ENCODE peak calls at places on chromosome 11, in five cellular contexts. Q, I, G, L and Z are unnamed samples.

GRCh38 chr11:78040691-78041379 is 17.8 kb upstream of the KCTD14 start:
- DNase-seq in I (peak), Q (no peak), L (no peak), G (no peak), Z (no peak)

GRCh38 chr11:108368134-108368533 is 99.2 kb downstream of the C11orf65 start:
- DNase-seq in Q (peak), L (no peak), I (no peak), G (no peak), Z (no peak)

GRCh38 chr11:27501102-27501501 is 5.5 kb downstream of the LIN7C start:
- DNase-seq in I (no peak), L (no peak), G (no peak), Q (no peak), Z (no peak)

GRCh38 chr11:87870081-87870480 is 305.2 kb downstream of the RAB38 start:
- DNase-seq in L (no peak), Q (peak), I (no peak), G (no peak), Z (no peak)

GRCh38 chr11:33545941-33546340 is 154.7 kb downstream of the C11orf91 start:
- DNase-seq in Q (peak), G (no peak), L (no peak), I (no peak), Z (no peak)

GRCh38 chr11:75497788-75498404 is 27.8 kb downstream of the GDPD5 start:
- DNase-seq in I (no peak), G (no peak), Q (no peak), L (no peak), Z (no peak)

GRCh38 chr11:45093761-45094455 is 52.5 kb upstream of the PRDM11 start:
- DNase-seq in Q (no peak), G (no peak), L (no peak), I (peak), Z (no peak)

GRCh38 chr11:119421941-119422504 is 949 bp downstream of the THY1 start:
- DNase-seq in G (peak), I (no peak), Q (peak), L (no peak), Z (peak)

GRCh38 chr11:78651923-78652602 is 77.4 kb upstream of the NARS2 start:
- DNase-seq in G (no peak), I (no peak), Q (no peak), L (no peak), Z (no peak)

GRCh38 chr11:33553486-33553885 is 147.1 kb downstream of the C11orf91 start:
- DNase-seq in L (no peak), G (no peak), I (no peak), Q (peak), Z (no peak)

GRCh38 chr11:75557649-75558494 is 4.2 kb upstream of the SERPINH1 start:
- DNase-seq in G (no peak), L (no peak), Q (peak), I (peak), Z (peak)

GRCh38 chr11:17822021-17822781 is 87.6 kb downstream of the KCNC1 start:
- DNase-seq in L (no peak), I (no peak), Q (peak), G (no peak), Z (peak)

GRCh38 chr11:111846640-111847039 is 24.7 kb downstream of the ALG9 start:
- DNase-seq in I (no peak), Q (peak), G (no peak), L (no peak), Z (peak)

GRCh38 chr11:66859686-66860448 is 3.0 kb downstream of the LRFN4 start:
- DNase-seq in Q (no peak), G (no peak), L (no peak), I (no peak), Z (no peak)

GRCh38 chr11:128324051-128324481 is 263.3 kb downstream of the ETS1 start:
- DNase-seq in L (no peak), I (no peak), G (no peak), Q (no peak), Z (no peak)

GRCh38 chr11:90601261-90601660 is 378.4 kb upstream of the CHORDC1 start:
- DNase-seq in G (no peak), I (no peak), Q (no peak), L (no peak), Z (no peak)

GRCh38 chr11:57800444-57801184 is 39.0 kb downstream of the CTNND1 start:
- DNase-seq in I (peak), L (no peak), Q (peak), G (peak), Z (peak)

GRCh38 chr11:8733847-8734246 is 51.3 kb downstream of the RPL27A start:
- DNase-seq in I (no peak), L (no peak), Q (no peak), G (no peak), Z (no peak)

GRCh38 chr11:27882066-27882697 is 181.9 kb upstream of the BDNF start:
- DNase-seq in I (no peak), Q (peak), G (no peak), L (no peak), Z (peak)

GRCh38 chr11:121841487-121842167 is 274.4 kb downstream of the BLID start:
- DNase-seq in I (no peak), Q (peak), L (no peak), G (peak), Z (peak)

GRCh38 chr11:17744151-17744940 is 9.8 kb downstream of the KCNC1 start:
- DNase-seq in G (no peak), L (no peak), I (no peak), Q (peak), Z (no peak)

GRCh38 chr11:116618461-116618860 is 154.3 kb downstream of the BUD13 start:
- DNase-seq in G (no peak), L (no peak), Q (no peak), I (no peak), Z (no peak)

GRCh38 chr11:31237819-31238771 is 131.4 kb downstream of the DCDC1 start:
- DNase-seq in Q (no peak), L (peak), I (peak), G (peak), Z (peak)

GRCh38 chr11:65429069-65429681 is 6.6 kb downstream of the NEAT1 start:
- DNase-seq in L (no peak), I (no peak), G (no peak), Q (peak), Z (peak)

GRCh38 chr11:119750056-119750455 is 21.1 kb upstream of the NECTIN1 start:
- DNase-seq in L (no peak), Q (no peak), I (no peak), G (no peak), Z (no peak)

GRCh38 chr11:131136476-131136875 is 220.2 kb upstream of the SNX19 start:
- DNase-seq in G (no peak), Q (peak), L (no peak), I (no peak), Z (no peak)

GRCh38 chr11:44315947-44316387 is 6.0 kb upstream of the ALX4 start:
- DNase-seq in I (no peak), L (no peak), G (no peak), Q (peak), Z (peak)

GRCh38 chr11:48114740-48115139 is 101.9 kb upstream of the OR4B1 start:
- DNase-seq in G (no peak), I (no peak), Q (no peak), L (no peak), Z (no peak)

GRCh38 chr11:115576606-115577005 is 72.4 kb upstream of the CADM1 start:
- DNase-seq in I (no peak), L (no peak), G (no peak), Q (no peak), Z (no peak)

GRCh38 chr11:326592-326841 is 5.9 kb upstream of the IFITM3 start:
- DNase-seq in Q (no peak), I (no peak), L (no peak), G (no peak), Z (no peak)

GRCh38 chr11:326842-327580 is 6.4 kb upstream of the IFITM3 start:
- DNase-seq in Q (peak), I (no peak), G (no peak), L (no peak), Z (peak)

GRCh38 chr11:327581-327923 is 6.9 kb upstream of the IFITM3 start:
- DNase-seq in L (no peak), G (no peak), Q (no peak), I (no peak), Z (no peak)

GRCh38 chr11:325796-326591 is 5.3 kb upstream of the IFITM3 start:
- DNase-seq in L (no peak), G (no peak), I (peak), Q (no peak), Z (no peak)

GRCh38 chr11:324131-324530 is 3.5 kb upstream of the IFITM3 start:
- DNase-seq in L (no peak), Q (no peak), G (no peak), I (no peak), Z (peak)
- H2AFZ ChIP-seq in L (no peak), Q (peak), G (peak), I (no peak), Z (no peak)

GRCh38 chr11:5380740-5381342 is 2.8 kb upstream of the OR51M1 start:
- DNase-seq in Q (peak), I (peak), L (peak), G (peak), Z (peak)

GRCh38 chr11:5384335-5384734 is 723 bp downstream of the OR51M1 start:
- DNase-seq in G (no peak), L (no peak), Q (no peak), I (no peak), Z (no peak)

GRCh38 chr11:5383576-5383975 is at the start of gene OR51M1:
- DNase-seq in Q (no peak), G (no peak), I (no peak), L (no peak), Z (no peak)
- H2BK15ac ChIP-seq in Q (no peak), G (no peak), I (no peak), L (no peak), Z (no peak)

GRCh38 chr11:69277074-69277809 is 16.7 kb upstream of the MYEOV start:
- DNase-seq in G (no peak), Q (no peak), I (no peak), L (no peak), Z (no peak)
- H2AFZ ChIP-seq in G (no peak), Q (no peak), I (no peak), L (no peak), Z (no peak)

DNA sequence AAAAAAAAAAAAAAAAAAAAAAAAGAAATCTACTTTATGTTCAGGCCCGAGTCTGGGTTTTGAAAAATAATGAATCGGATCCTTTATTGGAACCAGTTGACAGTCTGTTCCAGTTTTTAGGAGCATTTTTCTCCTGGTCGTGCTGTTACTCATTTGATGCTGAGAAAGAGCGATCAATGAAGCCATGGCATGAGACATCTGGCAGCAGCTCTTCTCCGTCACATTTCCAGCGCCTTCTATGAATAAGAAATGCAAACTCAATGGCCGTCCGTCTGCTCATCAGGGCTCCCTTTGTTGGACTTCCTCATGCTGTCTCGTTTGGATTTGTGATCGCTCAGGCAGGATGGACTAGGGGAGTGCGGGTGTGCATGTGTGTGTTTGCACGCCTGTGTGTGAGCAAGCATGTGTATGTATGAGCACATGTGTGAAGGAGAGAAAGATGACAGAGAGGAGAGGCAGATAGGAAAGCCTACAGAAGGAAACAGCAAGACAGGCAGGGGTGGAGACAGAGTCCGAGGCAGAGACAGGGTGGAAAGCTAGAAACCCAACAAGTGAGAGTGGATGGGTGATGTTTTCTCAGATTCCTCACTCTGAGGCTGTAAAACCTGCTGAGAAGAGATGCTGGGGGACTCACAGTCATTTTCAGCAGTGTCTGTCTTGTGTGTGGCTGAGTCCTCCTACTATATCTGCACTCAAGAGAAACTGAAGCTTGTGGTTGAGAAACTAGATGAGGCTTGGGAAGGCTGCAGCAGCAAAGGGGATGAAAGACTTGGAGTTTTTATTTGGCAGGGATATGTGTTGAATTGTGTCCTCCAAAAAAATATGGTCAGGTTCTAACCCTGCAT is 56.0 kb upstream of the CLMP start:
- DNase-seq in L (no peak), G (no peak), Q (no peak), I (no peak), Z (no peak)
- H2BK15ac ChIP-seq in L (no peak), G (no peak), Q (peak), I (no peak), Z (no peak)

GRCh38 chr11:37613031-37613430 is 1015.0 kb upstream of the RAG2 start:
- DNase-seq in Q (no peak), G (no peak), L (no peak), I (no peak), Z (no peak)
- H2AFZ ChIP-seq in Q (no peak), G (peak), L (no peak), I (no peak), Z (no peak)

GRCh38 chr11:96339704-96340554 is 3.1 kb downstream of the MAML2 start:
- DNase-seq in L (no peak), I (no peak), G (no peak), Q (peak), Z (peak)

GRCh38 chr11:96338910-96339703 is 3.9 kb downstream of the MAML2 start:
- DNase-seq in I (peak), Q (peak), L (no peak), G (no peak), Z (peak)

GRCh38 chr11:96335389-96335788 is 7.6 kb downstream of the MAML2 start:
- DNase-seq in I (no peak), L (no peak), G (no peak), Q (peak), Z (peak)

GRCh38 chr11:96340555-96340885 is 2.5 kb downstream of the MAML2 start:
- DNase-seq in L (no peak), Q (peak), G (no peak), I (no peak), Z (peak)

GRCh38 chr11:96337541-96338530 is 5.2 kb downstream of the MAML2 start:
- DNase-seq in Q (peak), G (no peak), L (no peak), I (no peak), Z (peak)
- H2BK15ac ChIP-seq in Q (peak), G (no peak), L (peak), I (no peak), Z (no peak)

GRCh38 chr11:104091281-104092071 is 55.0 kb downstream of the DDI1 start:
- DNase-seq in L (no peak), G (no peak), I (no peak), Q (peak), Z (no peak)
- H2AFZ ChIP-seq in L (no peak), G (no peak), I (no peak), Q (no peak), Z (no peak)

DNA sequence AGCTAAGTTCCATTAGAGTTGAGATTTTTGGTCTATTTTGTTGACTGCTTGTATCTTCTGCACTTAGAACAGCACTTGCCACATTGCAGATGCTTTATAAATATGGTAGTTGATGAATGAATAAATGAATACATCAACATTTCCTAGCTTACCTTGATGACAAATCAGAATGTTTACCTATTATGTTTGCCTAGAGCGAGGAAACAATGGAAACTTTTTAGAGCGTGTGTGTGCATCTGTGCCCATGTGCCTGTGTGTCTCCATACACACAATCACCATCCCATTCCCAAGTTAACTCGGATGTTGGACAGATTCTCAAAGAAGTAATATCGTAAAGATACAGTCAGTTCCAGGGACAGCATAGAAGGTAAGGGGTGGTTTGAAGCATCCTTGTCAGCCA is 139.1 kb downstream of the DBX1 start:
- DNase-seq in G (no peak), I (no peak), L (no peak), Q (no peak), Z (no peak)
- H2BK15ac ChIP-seq in G (no peak), I (no peak), L (no peak), Q (no peak), Z (no peak)

GRCh38 chr11:64323373-64323772 is 5.5 kb downstream of the PRDX5 start:
- DNase-seq in Q (no peak), L (no peak), I (no peak), G (no peak), Z (no peak)

GRCh38 chr11:64327338-64327737 is 9.4 kb downstream of the PRDX5 start:
- DNase-seq in Q (no peak), G (no peak), L (no peak), I (no peak), Z (no peak)

GRCh38 chr11:64322925-64323260 is 5.0 kb downstream of the PRDX5 start:
- DNase-seq in I (no peak), G (no peak), L (no peak), Q (no peak), Z (no peak)

GRCh38 chr11:64327993-64328392 is 10.1 kb downstream of the PRDX5 start:
- DNase-seq in G (no peak), L (no peak), I (no peak), Q (no peak), Z (no peak)

GRCh38 chr11:64324692-64325469 is 7.0 kb downstream of the PRDX5 start:
- DNase-seq in G (no peak), L (no peak), Q (no peak), I (no peak), Z (peak)
- H2AFZ ChIP-seq in G (no peak), L (no peak), Q (no peak), I (no peak), Z (no peak)